ENCODE peak calls at places on chromosomes 16 and 17, in five cellular contexts. K, H, B, Z and I are unnamed samples.

GRCh38 chr16:83701494-83701893 is 106.3 kb upstream of the HSBP1 start:
- DNase-seq in K (peak; percentile 8), H (no peak), B (no peak), Z (no peak), I (no peak)

GRCh38 chr16:57349212-57350031 is 9.2 kb upstream of the CCL22 start:
- DNase-seq in K (no peak), H (peak; percentile 66), B (no peak), Z (no peak), I (no peak)

GRCh38 chr16:61862221-61862620 is 174.0 kb downstream of the CDH8 start:
- DNase-seq in K (no peak), H (no peak), B (no peak), Z (no peak), I (no peak)

GRCh38 chr16:81868057-81868748 is 89.1 kb downstream of the PLCG2 start:
- DNase-seq in K (no peak), H (no peak), B (no peak), Z (no peak), I (no peak)

GRCh38 chr17:68909066-68909465 is 46.1 kb downstream of the ABCA8 start:
- DNase-seq in K (peak; percentile 38), H (no peak), B (no peak), Z (peak; percentile 55), I (no peak)

GRCh38 chr17:7235693-7236665 is 1.7 kb upstream of the DVL2 start:
- DNase-seq in K (no peak), H (no peak), B (no peak), Z (no peak), I (no peak)

GRCh38 chr17:34841467-34841866 is 119.8 kb downstream of the CCT6B start:
- DNase-seq in K (no peak), H (no peak), B (no peak), Z (no peak), I (no peak)

GRCh38 chr16:55971447-55971846 is 96.3 kb upstream of the CES5A start:
- DNase-seq in K (no peak), H (no peak), B (no peak), Z (no peak), I (no peak)

GRCh38 chr16:76346210-76346609 is 69.0 kb downstream of the CNTNAP4 start:
- DNase-seq in K (no peak), H (no peak), B (no peak), Z (no peak), I (no peak)

GRCh38 chr17:27751166-27751565 is 49.2 kb downstream of the NOS2 start:
- DNase-seq in K (no peak), H (no peak), B (no peak), Z (no peak), I (no peak)

GRCh38 chr16:12096828-12097522 is 120.4 kb downstream of the SNX29 start:
- DNase-seq in K (no peak), H (no peak), B (no peak), Z (no peak), I (no peak)

GRCh38 chr17:45441536-45442310 is 9.1 kb upstream of the ARHGAP27 start:
- DNase-seq in K (no peak), H (no peak), B (no peak), Z (no peak), I (no peak)
- TF ChIP-seq POLR2AphosphoS5 in K (no peak), H (no peak), B (no peak), Z (no peak), I (no peak)

GRCh38 chr16:49283376-49284049 is 1.9 kb upstream of the CBLN1 start:
- DNase-seq in K (no peak), H (peak; percentile 77), B (no peak), Z (no peak), I (no peak)
- TF ChIP-seq POLR2AphosphoS5 in K (no peak), H (no peak), B (no peak), Z (no peak), I (no peak)

GRCh38 chr16:2485811-2486507 is 11.0 kb downstream of the TBC1D24 start:
- DNase-seq in K (no peak), H (no peak), B (no peak), Z (no peak), I (no peak)
- TF ChIP-seq POLR2AphosphoS5 in K (no peak), H (no peak), B (no peak), Z (no peak), I (no peak)

GRCh38 chr17:63842540-63843386 is at the start of gene SMARCD2:
- DNase-seq in K (peak; percentile 98), H (peak; percentile 100), B (peak; percentile 99), Z (peak; percentile 98), I (peak; percentile 89)
- TF ChIP-seq POLR2AphosphoS5 in K (peak; percentile 94), H (peak; percentile 83), B (peak; percentile 64), Z (peak; percentile 75), I (peak; percentile 62)

GRCh38 chr16:2487517-2487842 is 12.6 kb downstream of the TBC1D24 start:
- DNase-seq in K (no peak), H (no peak), B (no peak), Z (no peak), I (no peak)

GRCh38 chr16:2487903-2488531 is 13.1 kb downstream of the TBC1D24 start:
- DNase-seq in K (no peak), H (no peak), B (no peak), Z (no peak), I (no peak)

GRCh38 chr16:2484898-2485508 is 10.1 kb downstream of the TBC1D24 start:
- DNase-seq in K (no peak), H (no peak), B (no peak), Z (no peak), I (no peak)

GRCh38 chr16:2483939-2484897 is 9.3 kb downstream of the TBC1D24 start:
- DNase-seq in K (no peak), H (no peak), B (no peak), Z (no peak), I (no peak)

GRCh38 chr16:2486645-2487516 is 12.0 kb downstream of the TBC1D24 start:
- DNase-seq in K (peak; percentile 56), H (no peak), B (peak; percentile 81), Z (peak; percentile 74), I (peak; percentile 83)
- TF ChIP-seq POLR2AphosphoS5 in K (peak; percentile 52), H (no peak), B (no peak), Z (no peak), I (no peak)

DNA sequence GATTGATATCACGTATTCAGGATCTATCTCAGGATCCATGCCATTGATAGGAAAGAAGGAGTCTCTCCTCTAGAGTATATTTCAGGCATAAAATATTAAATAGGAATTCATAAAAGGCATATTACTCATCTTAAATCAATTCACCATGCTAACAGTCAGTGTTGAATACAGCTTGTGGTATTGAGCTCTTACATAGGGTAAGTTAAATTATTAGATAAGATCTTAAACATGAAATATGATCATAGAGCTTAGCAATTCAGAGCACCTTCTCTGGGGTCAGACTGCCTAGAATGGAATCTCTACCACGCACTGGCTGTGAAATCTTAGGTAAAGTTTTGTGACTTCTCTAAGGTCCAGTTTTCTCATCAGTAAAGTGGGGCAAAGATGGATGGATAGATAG is 20.8 kb downstream of the MARCHF10 start:
- DNase-seq in K (no peak), H (no peak), B (no peak), Z (no peak), I (no peak)
- TF ChIP-seq POLR2AphosphoS5 in K (no peak), H (no peak), B (no peak), Z (no peak), I (no peak)